ENCODE peak calls at places on chromosomes 4 and X, in ten cellular contexts. X is WERI-Rb-1; M is GM06990; S is brain microvascular endothelial cell; U is kidney epithelial cell; N is right lobe of liver; B is CD8-positive, alpha-beta T cell; C is Peyer's patch; A is mammary epithelial cell; W is NB4. D is an unnamed sample.
A peak's percentile ranks its signal among the peaks of the same experiment; 100 is the strongest.

GRCh38 chrX:154309041-154309775 is 13.6 kb downstream of the TKTL1 start:
- DNase-seq in X (no peak), M (no peak), S (no peak), U (no peak), N (no peak), B (no peak), C (no peak), A (no peak), W (no peak), D (no peak)

GRCh38 chr4:148834804-148835598 is 392.8 kb upstream of the NR3C2 start:
- DNase-seq in X (no peak), M (no peak), S (no peak), U (peak; percentile 37), N (no peak), B (no peak), C (no peak), A (peak; percentile 40), W (peak; percentile 26), D (peak; percentile 1)

GRCh38 chrX:137565318-137565904 is 516 bp upstream of the ZIC3 start:
- DNase-seq in X (no peak), M (no peak), S (no peak), U (no peak), N (no peak), B (no peak), C (no peak), A (no peak), W (no peak), D (no peak)

GRCh38 chr4:94669672-94670664 is 87.8 kb upstream of the BMPR1B start:
- DNase-seq in X (no peak), M (no peak), S (no peak), U (no peak), N (no peak), B (no peak), C (no peak), A (no peak), W (no peak), D (no peak)

GRCh38 chrX:15877380-15877779 is 22.8 kb upstream of the AP1S2 start:
- DNase-seq in X (no peak), M (no peak), S (peak; percentile 63), U (no peak), N (no peak), B (no peak), C (no peak), A (peak; percentile 43), W (no peak), D (no peak)

GRCh38 chr4:155007660-155008176 is 200.7 kb upstream of the NPY2R start:
- DNase-seq in X (no peak), M (no peak), S (no peak), U (no peak), N (no peak), B (no peak), C (no peak), A (no peak), W (no peak), D (no peak)

GRCh38 chr4:1297456-1298325 is 8.0 kb downstream of the MAEA start:
- DNase-seq in X (no peak), M (no peak), S (no peak), U (no peak), N (peak; percentile 10), B (peak; percentile 36), C (no peak), A (no peak), W (no peak), D (no peak)

GRCh38 chrX:139759637-139760036 is 51.7 kb upstream of the MCF2 start:
- DNase-seq in X (peak; percentile 9), M (no peak), S (peak; percentile 24), U (no peak), N (no peak), B (no peak), C (no peak), A (peak; percentile 15), W (peak; percentile 11), D (no peak)

GRCh38 chr4:15241946-15242345 is 185.9 kb upstream of the C1QTNF7 start:
- DNase-seq in X (no peak), M (no peak), S (no peak), U (no peak), N (no peak), B (no peak), C (no peak), A (no peak), W (no peak), D (no peak)

GRCh38 chr4:109162759-109163158 is 139.7 kb downstream of the COL25A1 start:
- DNase-seq in X (no peak), M (no peak), S (no peak), U (no peak), N (no peak), B (no peak), C (no peak), A (no peak), W (no peak), D (no peak)

GRCh38 chr4:173269280-173269679 is 64.9 kb downstream of the HMGB2 start:
- DNase-seq in X (no peak), M (no peak), S (no peak), U (no peak), N (no peak), B (no peak), C (no peak), A (no peak), W (no peak), D (no peak)

GRCh38 chr4:186627226-186627865 is 72.0 kb upstream of the MTNR1A start:
- DNase-seq in X (no peak), M (no peak), S (no peak), U (no peak), N (no peak), B (no peak), C (no peak), A (peak; percentile 65), W (peak; percentile 56), D (no peak)

GRCh38 chrX:119150163-119151135 is 22.8 kb upstream of the KIAA1210 start:
- DNase-seq in X (no peak), M (no peak), S (no peak), U (no peak), N (no peak), B (no peak), C (no peak), A (no peak), W (no peak), D (no peak)

DNA sequence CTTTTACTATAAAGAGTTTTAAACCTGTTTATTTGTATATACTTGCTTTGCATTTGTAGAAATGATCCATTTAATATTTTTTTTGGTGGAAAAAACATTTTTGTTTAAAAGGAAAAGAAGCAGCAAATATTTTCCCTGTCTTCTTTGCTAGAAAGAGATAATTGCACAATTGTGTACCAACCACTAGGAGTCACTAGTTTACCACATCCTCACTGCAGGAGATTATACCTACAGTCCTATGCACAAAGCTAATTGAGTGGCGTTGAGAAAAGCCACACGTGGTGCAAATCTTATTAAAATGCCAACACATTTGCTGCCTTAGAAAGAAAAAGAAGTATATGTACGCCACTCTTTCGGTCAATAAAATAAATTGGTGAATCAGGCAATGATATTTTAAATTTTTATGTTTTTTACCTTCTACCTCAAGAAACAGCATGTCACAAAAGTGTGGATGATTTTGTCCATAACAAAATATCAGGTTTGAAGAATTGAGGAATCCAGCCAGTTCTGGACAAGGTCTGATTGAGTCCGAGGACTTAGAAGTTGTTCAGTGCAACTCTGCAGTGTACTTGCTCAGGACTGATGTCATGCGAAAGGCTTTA is 102.9 kb downstream of the GRXCR1 start:
- DNase-seq in X (peak; percentile 14), M (no peak), S (no peak), U (peak; percentile 2), N (no peak), B (no peak), C (no peak), A (peak; percentile 6), W (peak; percentile 60), D (no peak)
- TF ChIP-seq CTCF in X (peak; percentile 69), M (peak; percentile 82), S (peak; percentile 48), U (peak; percentile 78), N (peak; percentile 60), B (peak; percentile 46), C (no peak), A (peak; percentile 87), W (peak; percentile 76), D (peak; percentile 44)

GRCh38 chr4:101853028-101853427 is 62.5 kb downstream of the BANK1 start:
- DNase-seq in X (no peak), M (no peak), S (no peak), U (no peak), N (no peak), B (no peak), C (no peak), A (no peak), W (no peak), D (no peak)
- H3K4me3 ChIP-seq in X (no peak overlapping the region), M (no peak overlapping the region), S (no peak overlapping the region), U (no peak overlapping the region), N (no peak overlapping the region), B (no peak overlapping the region), C (no peak overlapping the region), A (no peak overlapping the region), W (no peak overlapping the region), D (no peak overlapping the region)

DNA sequence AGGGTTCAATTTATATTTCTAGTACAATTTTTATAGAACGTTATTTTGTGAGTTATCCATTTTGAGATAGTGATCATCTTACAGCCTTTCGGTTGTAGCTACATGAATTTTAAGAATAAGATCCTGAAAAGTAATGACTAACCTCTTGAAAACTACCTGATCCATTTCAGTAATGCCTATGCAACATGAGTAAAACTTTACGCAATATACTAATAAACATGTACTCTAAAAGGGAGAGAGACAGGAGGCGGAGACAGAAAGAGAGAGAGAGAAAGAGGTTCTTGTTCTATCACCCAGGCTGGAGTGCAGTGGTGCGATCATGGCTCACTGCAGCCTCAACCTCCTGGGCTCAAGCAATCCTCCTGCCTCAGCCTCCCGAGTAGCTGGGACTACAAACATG is 816.1 kb downstream of the CCSER1 start:
- DNase-seq in X (no peak), M (no peak), S (no peak), U (no peak), N (no peak), B (no peak), C (no peak), A (peak; percentile 40), W (peak; percentile 11), D (no peak)
- TF ChIP-seq CTCF in X (no peak), M (no peak), S (no peak), U (no peak), N (no peak), B (no peak), C (no peak), A (no peak), W (no peak), D (no peak)

DNA sequence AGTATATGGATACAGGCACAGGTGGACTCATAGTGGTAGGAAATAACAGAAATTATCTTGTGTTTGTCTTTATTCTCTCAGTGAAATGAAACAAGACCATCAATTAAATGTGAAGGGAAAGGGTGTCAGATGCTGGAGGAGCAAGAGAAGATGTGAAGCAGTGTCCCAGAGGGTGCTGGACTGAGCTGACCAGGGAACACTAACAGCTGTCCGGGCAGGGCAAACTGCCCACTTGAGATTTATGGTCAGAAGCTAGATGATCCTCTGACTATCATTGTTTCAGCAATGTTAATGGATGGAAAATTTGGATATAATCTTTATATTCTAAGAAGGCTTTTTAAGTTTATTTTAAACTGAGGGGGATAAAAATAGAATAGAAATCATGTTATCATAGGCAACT is 267.2 kb upstream of the SLC7A11 start:
- DNase-seq in X (no peak), M (no peak), S (no peak), U (no peak), N (no peak), B (no peak), C (no peak), A (no peak), W (no peak), D (no peak)
- H3K4me3 ChIP-seq in X (no peak overlapping the region), M (no peak overlapping the region), S (no peak overlapping the region), U (no peak overlapping the region), N (no peak overlapping the region), B (no peak overlapping the region), C (no peak overlapping the region), A (no peak overlapping the region), W (no peak overlapping the region), D (no peak overlapping the region)

GRCh38 chr4:183262776-183263100 is 57.3 kb downstream of the CLDN22 start:
- DNase-seq in X (no peak), M (no peak), S (no peak), U (no peak), N (no peak), B (no peak), C (no peak), A (no peak), W (no peak), D (no peak)
- TF ChIP-seq CTCF in X (no peak), M (no peak), S (no peak), U (no peak), N (no peak), B (no peak), C (no peak), A (no peak), W (no peak), D (no peak)

D was measured in BJ.